ENCODE peak calls at places on chromosomes 13 and 19, in five cellular contexts. One of them, this sample, is unnamed.
A peak's percentile ranks its signal among the peaks of the same experiment; 100 is the strongest.

GRCh38 chr13:30404207-30404606 is 18.1 kb upstream of the UBE2L5 start:
- DNase-seq in Panc1: no peak
- DNase-seq in stimulated activated CD4-positive, alpha-beta T cell treated with anti-CD3 and anti-CD28 coated beads, Interleukin-2, amount 100 ng/mL, for 48 hours: no peak
- DNase-seq in nucleus accumbens: no peak
- DNase-seq in GM04504: no peak
- DNase-seq in this sample: no peak

GRCh38 chr19:4368128-4368820 is 24.9 kb downstream of the MPND start:
- DNase-seq in Panc1: no peak
- DNase-seq in stimulated activated CD4-positive, alpha-beta T cell treated with anti-CD3 and anti-CD28 coated beads, Interleukin-2, amount 100 ng/mL, for 48 hours: no peak
- DNase-seq in nucleus accumbens: no peak
- DNase-seq in GM04504: no peak
- DNase-seq in this sample: no peak

GRCh38 chr13:96728463-96728862 is 265.8 kb downstream of the OXGR1 start:
- DNase-seq in Panc1: no peak
- DNase-seq in stimulated activated CD4-positive, alpha-beta T cell treated with anti-CD3 and anti-CD28 coated beads, Interleukin-2, amount 100 ng/mL, for 48 hours: no peak
- DNase-seq in nucleus accumbens: no peak
- DNase-seq in GM04504: no peak
- DNase-seq in this sample: no peak

GRCh38 chr13:63024458-63024857 is 1608.8 kb upstream of the PCDH20 start:
- DNase-seq in Panc1: no peak
- DNase-seq in stimulated activated CD4-positive, alpha-beta T cell treated with anti-CD3 and anti-CD28 coated beads, Interleukin-2, amount 100 ng/mL, for 48 hours: no peak
- DNase-seq in nucleus accumbens: no peak
- DNase-seq in GM04504: no peak
- DNase-seq in this sample: no peak

GRCh38 chr13:110388141-110388943 is 81.3 kb downstream of the COL4A2 start:
- DNase-seq in Panc1: no peak
- DNase-seq in stimulated activated CD4-positive, alpha-beta T cell treated with anti-CD3 and anti-CD28 coated beads, Interleukin-2, amount 100 ng/mL, for 48 hours: no peak
- DNase-seq in nucleus accumbens: no peak
- DNase-seq in GM04504: no peak
- DNase-seq in this sample: no peak

GRCh38 chr13:43298799-43299198 is 275.4 kb downstream of the DNAJC15 start:
- DNase-seq in Panc1: no peak
- DNase-seq in stimulated activated CD4-positive, alpha-beta T cell treated with anti-CD3 and anti-CD28 coated beads, Interleukin-2, amount 100 ng/mL, for 48 hours: no peak
- DNase-seq in nucleus accumbens: no peak
- DNase-seq in GM04504: no peak
- DNase-seq in this sample: no peak

GRCh38 chr13:62482351-62482750 is 1066.7 kb upstream of the PCDH20 start:
- DNase-seq in Panc1: no peak
- DNase-seq in stimulated activated CD4-positive, alpha-beta T cell treated with anti-CD3 and anti-CD28 coated beads, Interleukin-2, amount 100 ng/mL, for 48 hours: no peak
- DNase-seq in nucleus accumbens: no peak
- DNase-seq in GM04504: no peak
- DNase-seq in this sample: no peak

GRCh38 chr13:77325371-77325941 is 1.4 kb downstream of the MYCBP2 start:
- DNase-seq in Panc1: no peak
- DNase-seq in stimulated activated CD4-positive, alpha-beta T cell treated with anti-CD3 and anti-CD28 coated beads, Interleukin-2, amount 100 ng/mL, for 48 hours: no peak
- DNase-seq in nucleus accumbens: no peak
- DNase-seq in GM04504: no peak
- DNase-seq in this sample: no peak

GRCh38 chr19:30696514-30696913 is 324.3 kb downstream of the ZNF536 start:
- DNase-seq in Panc1: no peak
- DNase-seq in stimulated activated CD4-positive, alpha-beta T cell treated with anti-CD3 and anti-CD28 coated beads, Interleukin-2, amount 100 ng/mL, for 48 hours: peak; percentile 4
- DNase-seq in nucleus accumbens: no peak
- DNase-seq in GM04504: no peak
- DNase-seq in this sample: no peak

GRCh38 chr13:65642301-65642700 is 1587.8 kb downstream of the PCDH9 start:
- DNase-seq in Panc1: no peak
- DNase-seq in stimulated activated CD4-positive, alpha-beta T cell treated with anti-CD3 and anti-CD28 coated beads, Interleukin-2, amount 100 ng/mL, for 48 hours: no peak
- DNase-seq in nucleus accumbens: no peak
- DNase-seq in GM04504: no peak
- DNase-seq in this sample: no peak

GRCh38 chr13:37709318-37709717 is 110.8 kb upstream of the POSTN start:
- DNase-seq in Panc1: no peak
- DNase-seq in stimulated activated CD4-positive, alpha-beta T cell treated with anti-CD3 and anti-CD28 coated beads, Interleukin-2, amount 100 ng/mL, for 48 hours: no peak
- DNase-seq in nucleus accumbens: no peak
- DNase-seq in GM04504: no peak
- DNase-seq in this sample: no peak

GRCh38 chr19:38107129-38107528 is 116.9 kb downstream of the DPF1 start:
- DNase-seq in Panc1: no peak
- DNase-seq in stimulated activated CD4-positive, alpha-beta T cell treated with anti-CD3 and anti-CD28 coated beads, Interleukin-2, amount 100 ng/mL, for 48 hours: no peak
- DNase-seq in nucleus accumbens: no peak
- DNase-seq in GM04504: no peak
- DNase-seq in this sample: no peak

GRCh38 chr13:99385940-99386339 is 78.7 kb upstream of the GPR183 start:
- DNase-seq in Panc1: no peak
- DNase-seq in stimulated activated CD4-positive, alpha-beta T cell treated with anti-CD3 and anti-CD28 coated beads, Interleukin-2, amount 100 ng/mL, for 48 hours: no peak
- DNase-seq in nucleus accumbens: no peak
- DNase-seq in GM04504: no peak
- DNase-seq in this sample: no peak

GRCh38 chr13:66879971-66880370 is 350.2 kb downstream of the PCDH9 start:
- DNase-seq in Panc1: no peak
- DNase-seq in stimulated activated CD4-positive, alpha-beta T cell treated with anti-CD3 and anti-CD28 coated beads, Interleukin-2, amount 100 ng/mL, for 48 hours: no peak
- DNase-seq in nucleus accumbens: no peak
- DNase-seq in GM04504: no peak
- DNase-seq in this sample: no peak

GRCh38 chr19:12015753-12016116 is 19.7 kb downstream of the ZNF433 start:
- DNase-seq in Panc1: no peak
- DNase-seq in stimulated activated CD4-positive, alpha-beta T cell treated with anti-CD3 and anti-CD28 coated beads, Interleukin-2, amount 100 ng/mL, for 48 hours: no peak
- DNase-seq in nucleus accumbens: no peak
- DNase-seq in GM04504: no peak
- DNase-seq in this sample: no peak